ENCODE peak calls at places on chromosomes 2 and 18, in five cellular contexts. E, M, D, G and F are unnamed samples.

GRCh38 chr18:26335139-26335933 is 109.1 kb downstream of the TAF4B start:
- DNase-seq in D (no peak), G (peak), M (peak), E (no peak), F (no peak)

GRCh38 chr2:165115258-165115657 is 88.6 kb downstream of the SCN3A start:
- DNase-seq in M (no peak), D (no peak), E (no peak), G (no peak), F (no peak)

GRCh38 chr2:230812041-230812440 is 52.7 kb upstream of the ITM2C start:
- DNase-seq in M (no peak), D (no peak), E (no peak), G (no peak), F (no peak)

GRCh38 chr2:234913208-234913626 is 38.6 kb upstream of the SH3BP4 start:
- DNase-seq in E (no peak), D (no peak), M (peak), G (no peak), F (no peak)

GRCh38 chr2:137205324-137205723 is 440.0 kb downstream of the THSD7B start:
- DNase-seq in G (no peak), D (no peak), E (no peak), M (no peak), F (no peak)

GRCh38 chr2:101396352-101396717 is 9.0 kb upstream of the CREG2 start:
- DNase-seq in E (peak), M (peak), D (no peak), G (peak), F (peak)

GRCh38 chr18:11565716-11566115 is 43.7 kb upstream of the SLC35G4 start:
- DNase-seq in G (no peak), E (no peak), M (no peak), D (no peak), F (no peak)

GRCh38 chr2:54610700-54611099 is 112.8 kb upstream of the EML6 start:
- DNase-seq in E (no peak), D (no peak), M (no peak), G (peak), F (no peak)

DNA sequence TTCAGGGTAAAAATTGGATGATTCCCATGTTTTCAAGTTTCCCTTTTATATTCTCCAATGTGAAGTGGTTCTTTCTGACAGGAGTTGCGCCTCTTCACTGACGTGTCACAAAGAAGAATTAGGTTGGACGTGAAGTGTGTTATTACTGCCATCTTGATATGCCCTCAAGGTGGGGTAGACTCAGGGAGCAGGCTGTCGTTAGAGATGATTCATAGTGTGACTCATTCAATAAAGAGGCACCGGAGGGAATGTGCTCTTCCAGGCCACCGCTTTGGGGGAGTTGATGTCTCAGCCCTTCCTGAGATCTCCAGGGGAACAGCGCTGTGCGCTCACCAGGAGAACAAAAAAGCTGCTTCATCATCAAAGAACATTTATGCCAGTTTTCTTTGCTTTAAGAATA is 3.6 kb upstream of the DGKD start:
- DNase-seq in M (peak), D (peak), E (peak), G (peak), F (peak)
- TF ChIP-seq CTCF in M (no peak), D (no peak), E (no peak), G (no peak), F (no peak)

GRCh38 chr18:72543362-72544055 is 633 bp downstream of the CBLN2 start:
- DNase-seq in D (no peak), E (no peak), G (peak), M (no peak), F (no peak)
- H3K4me3 ChIP-seq in D (peak), E (no peak), G (no peak), M (peak), F (no peak)

GRCh38 chr2:40213071-40213470 is 238.8 kb downstream of the SLC8A1 start:
- DNase-seq in D (no peak), G (peak), E (peak), M (peak), F (no peak)
- TF ChIP-seq CTCF in D (peak), G (peak), E (peak), M (peak), F (peak)

DNA sequence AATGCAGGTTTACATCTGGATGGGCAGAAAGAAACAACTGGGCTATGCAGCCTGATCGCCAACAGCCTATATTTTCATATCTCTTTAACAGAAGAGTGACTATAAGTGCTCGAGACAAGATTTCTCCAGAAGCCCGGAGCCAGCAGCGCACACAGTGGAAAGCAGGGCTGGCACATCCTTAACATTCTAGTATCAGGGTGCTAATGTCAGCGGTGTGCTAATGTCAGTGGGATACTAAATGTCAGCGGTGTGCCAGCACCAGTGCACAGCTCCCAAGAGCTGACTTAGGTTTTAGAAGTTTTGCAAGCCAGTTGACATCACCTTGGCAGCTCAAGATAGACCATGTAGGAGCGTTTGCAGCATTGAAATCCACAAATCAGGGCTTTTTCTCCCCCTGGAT is 8.3 kb downstream of the BMP10 start:
- DNase-seq in G (no peak), E (no peak), D (no peak), M (no peak), F (no peak)
- H3K4me3 ChIP-seq in G (no peak), E (no peak), D (no peak), M (no peak), F (no peak)

DNA sequence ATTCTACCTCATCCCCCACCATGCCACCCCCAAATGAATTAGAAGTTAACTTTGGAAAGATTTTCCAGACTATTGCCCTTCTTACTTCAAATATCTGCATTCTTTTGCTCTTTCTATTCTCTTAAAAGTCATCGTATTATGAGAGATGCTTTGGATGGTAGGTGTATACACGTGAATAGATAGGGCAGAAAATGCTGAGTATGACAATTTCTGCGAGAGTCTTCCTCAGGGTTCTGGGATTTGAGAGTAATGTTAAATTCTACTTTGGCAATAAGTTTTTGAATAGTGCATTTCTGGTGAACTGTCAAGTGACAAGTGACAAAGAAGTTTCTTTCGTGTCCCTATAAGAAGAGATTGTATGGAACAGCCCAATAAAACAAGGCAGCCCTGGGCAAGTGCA is 137.6 kb upstream of the DSEL start:
- DNase-seq in E (no peak), M (no peak), D (no peak), G (no peak), F (no peak)
- TF ChIP-seq CTCF in E (no peak), M (no peak), D (no peak), G (no peak), F (no peak)

GRCh38 chr2:128774320-128775063 is 455.8 kb upstream of the HS6ST1 start:
- DNase-seq in M (no peak), E (no peak), G (no peak), D (peak), F (peak)

GRCh38 chr2:128771401-128771800 is 452.7 kb upstream of the HS6ST1 start:
- DNase-seq in E (no peak), G (no peak), D (no peak), M (no peak), F (no peak)

GRCh38 chr2:128770143-128771080 is 451.7 kb upstream of the HS6ST1 start:
- DNase-seq in M (no peak), D (peak), E (no peak), G (no peak), F (no peak)

GRCh38 chr2:128773641-128774319 is 455.1 kb upstream of the HS6ST1 start:
- DNase-seq in G (no peak), E (no peak), D (peak), M (no peak), F (no peak)

GRCh38 chr2:128772671-128773070 is 454.0 kb upstream of the HS6ST1 start:
- DNase-seq in D (peak), E (no peak), G (no peak), M (no peak), F (no peak)
- H3K4me3 ChIP-seq in D (no peak), E (no peak), G (no peak), M (no peak), F (no peak)

GRCh38 chr2:166329465-166329864 is 46.3 kb downstream of the SCN9A start:
- DNase-seq in G (no peak), M (no peak), E (no peak), D (no peak), F (no peak)
- TF ChIP-seq CTCF in G (no peak), M (no peak), E (no peak), D (no peak), F (no peak)

DNA sequence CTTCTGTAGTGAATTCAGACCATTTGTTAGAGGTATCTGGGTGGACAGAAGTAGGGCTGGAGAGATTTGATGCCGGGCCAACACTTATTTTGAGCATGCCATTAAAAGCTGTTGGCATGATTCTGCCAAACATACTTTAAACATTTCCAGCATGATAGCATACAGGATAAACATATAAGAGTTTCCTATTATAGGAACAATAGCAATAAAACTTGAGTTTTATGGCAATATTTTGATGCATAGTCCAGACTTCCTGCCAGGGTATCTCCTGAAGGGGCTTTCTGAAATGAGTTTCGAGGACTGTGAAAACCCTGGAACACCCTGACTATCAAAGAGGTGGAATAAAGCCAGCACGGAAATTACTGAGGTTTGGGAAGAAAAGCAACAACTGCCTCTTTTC is 1398.0 kb upstream of the NXPH2 start:
- DNase-seq in D (no peak), E (no peak), M (peak), G (peak), F (no peak)
- H3K4me3 ChIP-seq in D (no peak), E (no peak), M (no peak), G (no peak), F (no peak)

GRCh38 chr2:172782506-172783090 is 47.0 kb downstream of the RAPGEF4 start:
- DNase-seq in E (no peak), D (no peak), G (peak), M (no peak), F (no peak)

GRCh38 chr2:172777431-172777830 is 41.8 kb downstream of the RAPGEF4 start:
- DNase-seq in M (no peak), D (no peak), G (no peak), E (no peak), F (no peak)

GRCh38 chr2:172788871-172789270 is 53.2 kb downstream of the RAPGEF4 start:
- DNase-seq in E (no peak), M (no peak), D (no peak), G (no peak), F (no peak)

DNA sequence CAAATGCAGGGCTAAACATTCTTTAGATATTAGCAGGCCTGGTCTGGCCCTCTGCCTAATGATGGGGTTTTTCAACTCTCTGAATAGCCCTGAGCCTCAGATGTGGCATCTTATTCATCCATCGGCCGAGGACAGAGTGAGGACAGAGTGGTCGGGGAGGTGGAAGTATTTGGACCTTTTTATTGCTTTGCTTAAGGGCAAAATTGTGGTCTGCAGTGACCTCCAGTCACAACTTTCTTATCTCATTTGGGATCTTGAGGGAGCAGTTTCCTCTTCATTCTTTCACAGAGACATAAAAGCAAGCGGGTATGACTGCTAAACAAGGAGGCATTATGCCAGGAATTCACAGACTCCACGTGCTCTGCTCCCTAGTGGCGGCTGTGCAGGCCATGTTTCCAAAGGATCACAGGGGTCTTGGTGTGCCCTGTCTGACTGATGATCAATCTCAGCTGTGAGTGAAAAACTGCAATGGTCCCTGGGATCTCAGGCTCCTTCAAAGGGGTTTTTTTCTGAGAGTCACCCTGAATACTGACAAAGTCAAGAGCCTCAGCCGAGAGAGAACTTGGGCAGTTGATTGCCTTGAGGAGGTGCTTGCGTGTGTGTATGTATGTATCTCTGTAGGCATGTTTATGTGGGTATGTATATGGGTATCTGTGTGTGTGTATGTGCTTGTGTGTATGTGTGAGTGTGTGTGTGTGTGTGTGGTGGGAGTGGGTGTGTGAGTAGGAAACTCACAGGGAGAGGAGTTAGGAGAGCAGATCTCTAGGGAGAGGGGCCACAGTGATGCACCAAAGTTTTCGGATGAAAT is 47.6 kb downstream of the RAPGEF4 start:
- DNase-seq in E (peak), G (peak), D (no peak), M (peak), F (peak)
- TF ChIP-seq CTCF in E (peak), G (peak), D (no peak), M (no peak), F (peak)